ENCODE peak calls at places on chromosomes 1 and 21, in six cellular contexts. P, H, S, M, I and J are unnamed samples. For H3K36me3, the result is how much of the 10 kb centered on the place peaks cover.

GRCh38 chr1:203534526-203534925 is 40.6 kb downstream of the OPTC start:
- DNase-seq in P (no peak), H (no peak), S (no peak), M (peak), I (peak), J (peak)

GRCh38 chr1:4653796-4654715 is at the start of gene AJAP1:
- DNase-seq in P (no peak), H (no peak), S (no peak), M (peak), I (no peak), J (no peak)

GRCh38 chr1:209010831-209011230 is 572.7 kb upstream of the CAMK1G start:
- DNase-seq in P (no peak), H (no peak), S (no peak), M (no peak), I (no peak), J (no peak)

GRCh38 chr1:15939181-15940109 is 36.5 kb downstream of the ZBTB17 start:
- DNase-seq in P (no peak), H (peak), S (no peak), M (peak), I (no peak), J (no peak)

GRCh38 chr1:59506952-59507351 is 210.1 kb downstream of the FGGY start:
- DNase-seq in P (no peak), H (no peak), S (no peak), M (no peak), I (peak), J (peak)

GRCh38 chr1:66154394-66154793 is 361.7 kb downstream of the PDE4B start:
- DNase-seq in P (no peak), H (no peak), S (no peak), M (no peak), I (no peak), J (no peak)

GRCh38 chr1:65224681-65225091 is 76.7 kb downstream of the AK4 start:
- DNase-seq in P (no peak), H (no peak), S (no peak), M (no peak), I (no peak), J (no peak)

GRCh38 chr1:227391871-227392270 is 73.6 kb upstream of the CDC42BPA start:
- DNase-seq in P (no peak), H (no peak), S (no peak), M (no peak), I (no peak), J (no peak)

GRCh38 chr21:31335957-31336738 is 7.9 kb downstream of the TIAM1 start:
- DNase-seq in P (peak), H (no peak), S (no peak), M (peak), I (no peak), J (peak)

GRCh38 chr1:115526900-115527299 is 114.9 kb upstream of the VANGL1 start:
- DNase-seq in P (no peak), H (no peak), S (no peak), M (no peak), I (no peak), J (no peak)

GRCh38 chr1:1080951-1081310 is 6.8 kb upstream of the RNF223 start:
- DNase-seq in P (no peak), H (no peak), S (no peak), M (no peak), I (no peak), J (no peak)

GRCh38 chr1:240245629-240246020 is 153.9 kb downstream of the FMN2 start:
- DNase-seq in P (no peak), H (no peak), S (no peak), M (no peak), I (no peak), J (no peak)

GRCh38 chr1:218217040-218217439 is 68.1 kb upstream of the RRP15 start:
- DNase-seq in P (no peak), H (no peak), S (peak), M (no peak), I (no peak), J (no peak)

GRCh38 chr1:213326666-213327317 is 275.8 kb downstream of the RPS6KC1 start:
- DNase-seq in P (peak), H (no peak), S (no peak), M (no peak), I (no peak), J (peak)

GRCh38 chr1:30911061-30911954 is 2.8 kb upstream of the SDC3 start:
- DNase-seq in P (peak), H (peak), S (peak), M (peak), I (peak), J (no peak)

GRCh38 chr1:3570081-3570986 is 41.0 kb downstream of the MEGF6 start:
- DNase-seq in P (no peak), H (no peak), S (no peak), M (no peak), I (no peak), J (no peak)

GRCh38 chr1:214363386-214363785 is 82.4 kb downstream of the SMYD2 start:
- DNase-seq in P (no peak), H (no peak), S (no peak), M (no peak), I (no peak), J (no peak)

DNA sequence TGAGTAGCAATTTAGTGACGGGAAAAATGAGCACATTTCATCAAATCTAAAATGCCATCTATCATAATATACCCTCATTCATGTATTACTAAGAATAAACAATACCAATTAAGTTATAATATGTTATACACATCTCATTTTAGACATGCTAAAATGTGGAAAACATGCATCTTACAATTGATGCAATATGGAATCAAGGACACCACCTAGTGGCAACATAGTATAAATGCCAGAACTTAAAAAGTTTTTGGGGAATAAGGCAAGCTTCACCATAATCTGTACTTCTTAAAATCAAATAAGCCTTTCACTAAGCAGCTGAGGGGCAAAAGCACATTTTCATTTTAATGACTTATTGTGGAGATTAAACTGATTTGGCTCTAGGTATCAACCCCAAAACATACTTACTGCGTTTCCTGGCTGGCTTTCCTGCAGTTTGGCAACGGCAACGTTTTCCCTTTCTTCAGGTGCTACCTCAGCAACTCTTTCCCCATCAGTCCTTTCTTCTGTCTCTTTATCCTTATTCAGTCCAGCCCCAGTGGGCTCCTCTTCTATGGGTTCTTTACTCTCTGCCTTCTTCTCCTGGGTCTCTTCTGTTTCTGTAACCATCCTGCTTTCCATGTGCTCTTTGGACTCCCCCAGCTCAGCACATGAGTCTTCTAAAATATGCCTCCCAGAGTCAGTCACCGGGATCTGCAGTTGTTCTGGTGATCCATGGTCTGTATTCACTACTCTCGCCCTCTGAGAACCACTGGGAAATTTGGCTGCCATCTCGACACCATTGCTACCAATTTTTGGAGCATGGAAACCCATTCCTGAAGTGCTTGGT is 11.4 kb downstream of the SDE2 start:
- DNase-seq in P (no peak), H (peak), S (peak), M (peak), I (no peak), J (no peak)
- H3K36me3 ChIP-seq in P (half or more), H (half or more), S (half or more), M (under half), I (under half), J (under half)

GRCh38 chr1:6091823-6092109 is 46.1 kb downstream of the KCNAB2 start:
- DNase-seq in P (no peak), H (no peak), S (no peak), M (no peak), I (no peak), J (no peak)
- H3K4me3 ChIP-seq in P (no peak), H (no peak), S (no peak), M (no peak), I (no peak), J (no peak)

GRCh38 chr1:56808385-56808784 is 10.8 kb downstream of the FYB2 start:
- DNase-seq in P (no peak), H (no peak), S (no peak), M (no peak), I (no peak), J (no peak)

GRCh38 chr1:56803561-56804156 is 15.5 kb downstream of the FYB2 start:
- DNase-seq in P (no peak), H (peak), S (peak), M (peak), I (no peak), J (no peak)

GRCh38 chr1:56811331-56811730 is 7.9 kb downstream of the FYB2 start:
- DNase-seq in P (no peak), H (no peak), S (peak), M (peak), I (no peak), J (no peak)

GRCh38 chr1:56806804-56807203 is 12.4 kb downstream of the FYB2 start:
- DNase-seq in P (no peak), H (no peak), S (peak), M (no peak), I (no peak), J (no peak)
- TF ChIP-seq CTCF in P (no peak), H (no peak), S (no peak), M (peak), I (no peak), J (peak)

DNA sequence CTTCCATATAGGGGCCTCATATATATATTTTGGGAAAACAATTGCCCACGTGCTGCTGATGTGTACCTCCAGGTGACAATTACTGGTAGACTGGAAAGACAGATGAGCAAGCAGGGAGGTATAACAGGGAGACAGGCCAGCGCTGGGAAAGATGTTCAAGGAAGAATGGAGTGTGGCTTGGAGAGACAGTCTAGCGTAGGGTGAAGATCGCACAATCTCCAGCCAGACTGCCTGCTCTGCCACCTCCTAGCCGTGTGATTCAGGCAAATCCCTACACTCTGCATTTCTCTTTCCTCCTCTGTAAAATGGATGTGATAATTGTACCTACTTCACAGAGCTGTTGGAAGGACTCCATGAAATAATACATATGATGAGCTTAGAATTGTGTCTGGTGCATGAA is 66.1 kb downstream of the TMCO4 start:
- DNase-seq in P (no peak), H (no peak), S (no peak), M (no peak), I (no peak), J (no peak)
- H3K36me3 ChIP-seq in P (half or more), H (under half), S (under half), M (under half), I (under half), J (under half)